ENCODE peak calls at places on chromosomes 5 and 9, in six cellular contexts. One of them, this sample, is unnamed.
A peak's percentile ranks its signal among the peaks of the same experiment; 100 is the strongest.

GRCh38 chr5:72648511-72648910 is 141.3 kb upstream of the ZNF366 start:
- DNase-seq in K562: no peak
- DNase-seq in GM12878: no peak
- DNase-seq in HepG2: no peak
- DNase-seq in H1: no peak
- DNase-seq in HL-60: no peak
- DNase-seq in this sample: no peak

GRCh38 chr5:54742417-54742889 is 224.9 kb downstream of the SNX18 start:
- DNase-seq in K562: peak; percentile 91
- DNase-seq in GM12878: no peak
- DNase-seq in HepG2: no peak
- DNase-seq in H1: no peak
- DNase-seq in HL-60: no peak
- DNase-seq in this sample: no peak

GRCh38 chr9:91045036-91045435 is 243.4 kb downstream of the SYK start:
- DNase-seq in K562: no peak
- DNase-seq in GM12878: no peak
- DNase-seq in HepG2: peak; percentile 23
- DNase-seq in H1: no peak
- DNase-seq in HL-60: no peak
- DNase-seq in this sample: no peak

GRCh38 chr5:151037561-151038291 is 17.3 kb downstream of the GPX3 start:
- DNase-seq in K562: no peak
- DNase-seq in GM12878: no peak
- DNase-seq in HepG2: peak; percentile 31
- DNase-seq in H1: no peak
- DNase-seq in HL-60: no peak
- DNase-seq in this sample: no peak

GRCh38 chr5:159316519-159317383 is 13.5 kb downstream of the IL12B start:
- DNase-seq in K562: peak; percentile 64
- DNase-seq in GM12878: no peak
- DNase-seq in HepG2: peak; percentile 40
- DNase-seq in H1: no peak
- DNase-seq in HL-60: peak; percentile 44
- DNase-seq in this sample: peak; percentile 66

GRCh38 chr5:174210927-174211326 is 165.4 kb downstream of the NSG2 start:
- DNase-seq in K562: no peak
- DNase-seq in GM12878: no peak
- DNase-seq in HepG2: no peak
- DNase-seq in H1: no peak
- DNase-seq in HL-60: no peak
- DNase-seq in this sample: no peak

GRCh38 chr9:136197372-136197875 is 7.5 kb downstream of the LHX3 start:
- DNase-seq in K562: no peak
- DNase-seq in GM12878: no peak
- DNase-seq in HepG2: no peak
- DNase-seq in H1: no peak
- DNase-seq in HL-60: no peak
- DNase-seq in this sample: no peak

GRCh38 chr5:82297711-82298110 is 19.6 kb upstream of the RPS23 start:
- DNase-seq in K562: no peak
- DNase-seq in GM12878: no peak
- DNase-seq in HepG2: no peak
- DNase-seq in H1: no peak
- DNase-seq in HL-60: no peak
- DNase-seq in this sample: no peak

GRCh38 chr5:6190838-6191237 is 187.5 kb downstream of the MED10 start:
- DNase-seq in K562: no peak
- DNase-seq in GM12878: no peak
- DNase-seq in HepG2: no peak
- DNase-seq in H1: no peak
- DNase-seq in HL-60: no peak
- DNase-seq in this sample: no peak

GRCh38 chr5:103375356-103375755 is 116.8 kb downstream of the MACIR start:
- DNase-seq in K562: no peak
- DNase-seq in GM12878: no peak
- DNase-seq in HepG2: no peak
- DNase-seq in H1: no peak
- DNase-seq in HL-60: no peak
- DNase-seq in this sample: no peak

GRCh38 chr9:136011703-136012496 is 50.7 kb upstream of the UBAC1 start:
- DNase-seq in K562: peak; percentile 34
- DNase-seq in GM12878: no peak
- DNase-seq in HepG2: peak; percentile 97
- DNase-seq in H1: no peak
- DNase-seq in HL-60: no peak
- DNase-seq in this sample: peak; percentile 94

GRCh38 chr9:6802926-6803325 is 45.2 kb downstream of the KDM4C start:
- DNase-seq in K562: no peak
- DNase-seq in GM12878: no peak
- DNase-seq in HepG2: no peak
- DNase-seq in H1: no peak
- DNase-seq in HL-60: no peak
- DNase-seq in this sample: no peak

GRCh38 chr5:74326571-74327338 is 313.8 kb downstream of the ENC1 start:
- DNase-seq in K562: peak; percentile 79
- DNase-seq in GM12878: peak; percentile 92
- DNase-seq in HepG2: peak; percentile 51
- DNase-seq in H1: no peak
- DNase-seq in HL-60: peak; percentile 60
- DNase-seq in this sample: no peak

GRCh38 chr5:100430268-100430900 is 104.8 kb upstream of the FAM174A start:
- DNase-seq in K562: peak; percentile 37
- DNase-seq in GM12878: peak; percentile 15
- DNase-seq in HepG2: peak; percentile 26
- DNase-seq in H1: no peak
- DNase-seq in HL-60: peak; percentile 19
- DNase-seq in this sample: peak; percentile 37

GRCh38 chr5:93755716-93756115 is 14.3 kb upstream of the POU5F2 start:
- DNase-seq in K562: no peak
- DNase-seq in GM12878: no peak
- DNase-seq in HepG2: no peak
- DNase-seq in H1: no peak
- DNase-seq in HL-60: no peak
- DNase-seq in this sample: no peak

GRCh38 chr5:59174248-59174844 is 591.5 kb downstream of the RAB3C start:
- DNase-seq in K562: peak; percentile 44
- DNase-seq in GM12878: no peak
- DNase-seq in HepG2: peak; percentile 63
- DNase-seq in H1: no peak
- DNase-seq in HL-60: peak; percentile 6
- DNase-seq in this sample: peak; percentile 54

GRCh38 chr5:140151719-140152609 is 23.0 kb upstream of the CYSTM1 start:
- DNase-seq in K562: no peak
- DNase-seq in GM12878: no peak
- DNase-seq in HepG2: no peak
- DNase-seq in H1: no peak
- DNase-seq in HL-60: no peak
- DNase-seq in this sample: no peak

GRCh38 chr5:97162045-97162444 is 19.6 kb upstream of the LIX1 start:
- DNase-seq in K562: peak; percentile 79
- DNase-seq in GM12878: peak; percentile 44
- DNase-seq in HepG2: peak; percentile 65
- DNase-seq in H1: no peak
- DNase-seq in HL-60: peak; percentile 35
- DNase-seq in this sample: peak; percentile 45

GRCh38 chr5:65734921-65735320 is 12.9 kb downstream of the NLN start:
- DNase-seq in K562: no peak
- DNase-seq in GM12878: no peak
- DNase-seq in HepG2: no peak
- DNase-seq in H1: no peak
- DNase-seq in HL-60: no peak
- DNase-seq in this sample: no peak

GRCh38 chr5:115295775-115296129 is 702 bp downstream of the CCDC112 start:
- DNase-seq in K562: no peak
- DNase-seq in GM12878: no peak
- DNase-seq in HepG2: no peak
- DNase-seq in H1: no peak
- DNase-seq in HL-60: no peak
- DNase-seq in this sample: no peak

GRCh38 chr5:172492097-172492840 is 37.9 kb upstream of the SH3PXD2B start:
- DNase-seq in K562: no peak
- DNase-seq in GM12878: no peak
- DNase-seq in HepG2: no peak
- DNase-seq in H1: no peak
- DNase-seq in HL-60: no peak
- DNase-seq in this sample: no peak

GRCh38 chr5:14366763-14367162 is 214.8 kb upstream of the OTULINL start:
- DNase-seq in K562: no peak
- DNase-seq in GM12878: no peak
- DNase-seq in HepG2: no peak
- DNase-seq in H1: no peak
- DNase-seq in HL-60: no peak
- DNase-seq in this sample: no peak

GRCh38 chr9:686381-686813 is 155.1 kb upstream of the DMRT1 start:
- DNase-seq in K562: no peak
- DNase-seq in GM12878: no peak
- DNase-seq in HepG2: no peak
- DNase-seq in H1: no peak
- DNase-seq in HL-60: no peak
- DNase-seq in this sample: no peak

GRCh38 chr9:94938384-94938783 is 211.9 kb downstream of the AOPEP start:
- DNase-seq in K562: no peak
- DNase-seq in GM12878: no peak
- DNase-seq in HepG2: no peak
- DNase-seq in H1: no peak
- DNase-seq in HL-60: no peak
- DNase-seq in this sample: no peak
- TF ChIP-seq GABPA in K562: no peak
- TF ChIP-seq GABPA in GM12878: no peak
- TF ChIP-seq GABPA in HepG2: no peak
- TF ChIP-seq GABPA in H1: no peak
- TF ChIP-seq GABPA in HL-60: no peak
- TF ChIP-seq GABPA in this sample: no peak

GRCh38 chr9:119873877-119874276 is 504.6 kb upstream of the BRINP1 start:
- DNase-seq in K562: no peak
- DNase-seq in GM12878: no peak
- DNase-seq in HepG2: no peak
- DNase-seq in H1: no peak
- DNase-seq in HL-60: no peak
- DNase-seq in this sample: no peak

DNA sequence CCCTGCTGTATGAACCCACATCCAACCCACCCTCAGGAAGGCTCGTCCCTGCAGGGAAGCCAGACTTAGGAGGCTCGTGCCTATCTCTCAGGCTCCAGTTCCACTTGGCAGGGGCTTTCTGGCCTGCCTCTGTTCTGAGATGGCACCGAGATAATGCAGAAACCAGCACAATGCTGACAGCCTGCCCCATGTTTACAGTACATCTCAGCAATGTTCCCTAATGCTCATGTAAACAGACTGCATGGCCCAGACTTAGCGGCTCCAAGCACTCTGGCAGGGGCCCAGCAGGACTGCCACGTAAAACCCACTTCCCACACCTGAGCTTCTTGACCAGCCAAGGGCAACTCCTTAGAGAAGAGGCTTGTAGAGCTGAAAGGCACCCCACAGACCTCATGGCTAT is 499.5 kb upstream of the BRINP1 start:
- DNase-seq in K562: no peak
- DNase-seq in GM12878: no peak
- DNase-seq in HepG2: no peak
- DNase-seq in H1: no peak
- DNase-seq in HL-60: no peak
- DNase-seq in this sample: peak; percentile 68
- TF ChIP-seq GABPA in K562: no peak
- TF ChIP-seq GABPA in GM12878: no peak
- TF ChIP-seq GABPA in HepG2: no peak
- TF ChIP-seq GABPA in H1: no peak
- TF ChIP-seq GABPA in HL-60: no peak
- TF ChIP-seq GABPA in this sample: no peak

GRCh38 chr5:113246371-113246870 is 188.4 kb downstream of the TSSK1B start:
- DNase-seq in K562: no peak
- DNase-seq in GM12878: no peak
- DNase-seq in HepG2: no peak
- DNase-seq in H1: no peak
- DNase-seq in HL-60: peak; percentile 2
- DNase-seq in this sample: no peak

GRCh38 chr5:113253037-113253436 is 181.8 kb downstream of the TSSK1B start:
- DNase-seq in K562: no peak
- DNase-seq in GM12878: no peak
- DNase-seq in HepG2: no peak
- DNase-seq in H1: no peak
- DNase-seq in HL-60: no peak
- DNase-seq in this sample: no peak

GRCh38 chr5:113252066-113252465 is 182.7 kb downstream of the TSSK1B start:
- DNase-seq in K562: no peak
- DNase-seq in GM12878: no peak
- DNase-seq in HepG2: no peak
- DNase-seq in H1: no peak
- DNase-seq in HL-60: no peak
- DNase-seq in this sample: no peak

GRCh38 chr5:113249216-113249615 is 185.6 kb downstream of the TSSK1B start:
- DNase-seq in K562: no peak
- DNase-seq in GM12878: no peak
- DNase-seq in HepG2: no peak
- DNase-seq in H1: no peak
- DNase-seq in HL-60: no peak
- DNase-seq in this sample: no peak

DNA sequence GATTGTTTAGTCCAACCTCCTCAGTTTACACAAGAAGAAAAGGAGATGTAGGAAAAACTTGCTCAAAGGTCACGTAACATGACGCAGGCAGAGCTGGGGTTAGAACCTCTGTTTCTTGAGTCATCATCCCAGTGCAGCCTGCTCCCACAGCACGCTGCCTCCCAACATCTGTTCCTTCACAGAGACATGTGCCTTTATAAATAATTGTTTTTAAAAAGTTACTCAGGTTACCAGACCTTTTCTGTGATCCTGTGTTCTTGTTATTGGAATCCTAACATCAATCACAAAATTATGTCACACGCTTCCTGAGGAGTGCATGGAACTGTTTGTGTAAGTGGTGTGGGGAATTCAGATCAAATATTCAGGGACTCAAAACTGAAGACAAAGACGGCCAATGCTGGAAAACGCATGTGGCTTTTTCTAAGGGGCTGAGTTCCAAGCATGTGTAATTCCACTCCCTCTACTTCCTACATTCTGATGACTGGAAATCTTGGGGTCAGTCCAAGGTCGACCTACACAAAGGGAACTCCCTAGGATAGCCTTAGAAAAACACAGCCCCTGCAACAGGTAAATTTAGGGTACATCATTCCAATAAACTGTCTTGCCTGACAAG is 184.3 kb downstream of the TSSK1B start:
- DNase-seq in K562: no peak
- DNase-seq in GM12878: no peak
- DNase-seq in HepG2: no peak
- DNase-seq in H1: no peak
- DNase-seq in HL-60: no peak
- DNase-seq in this sample: no peak
- TF ChIP-seq GABPA in K562: no peak
- TF ChIP-seq GABPA in GM12878: no peak
- TF ChIP-seq GABPA in HepG2: no peak
- TF ChIP-seq GABPA in H1: no peak
- TF ChIP-seq GABPA in HL-60: no peak
- TF ChIP-seq GABPA in this sample: no peak

GRCh38 chr9:70672136-70672535 is 257.7 kb upstream of the KLF9 start:
- DNase-seq in K562: no peak
- DNase-seq in GM12878: no peak
- DNase-seq in HepG2: no peak
- DNase-seq in H1: no peak
- DNase-seq in HL-60: no peak
- DNase-seq in this sample: peak; percentile 37

GRCh38 chr9:70673844-70674243 is 259.4 kb upstream of the KLF9 start:
- DNase-seq in K562: no peak
- DNase-seq in GM12878: no peak
- DNase-seq in HepG2: no peak
- DNase-seq in H1: no peak
- DNase-seq in HL-60: no peak
- DNase-seq in this sample: no peak

GRCh38 chr9:70668751-70669150 is 254.3 kb upstream of the KLF9 start:
- DNase-seq in K562: no peak
- DNase-seq in GM12878: no peak
- DNase-seq in HepG2: no peak
- DNase-seq in H1: no peak
- DNase-seq in HL-60: no peak
- DNase-seq in this sample: no peak
- TF ChIP-seq GABPA in K562: no peak
- TF ChIP-seq GABPA in GM12878: no peak
- TF ChIP-seq GABPA in HepG2: no peak
- TF ChIP-seq GABPA in H1: no peak
- TF ChIP-seq GABPA in HL-60: no peak
- TF ChIP-seq GABPA in this sample: no peak

This sample was measured in SK-N-SH.